ENCODE peak calls at places on chromosome 18, in nine cellular contexts. One of them, this sample, is unnamed.

GRCh38 chr18:32056613-32057358 is 34.9 kb upstream of the RNF138 start:
- DNase-seq in AG04449: no peak
- DNase-seq in heart right ventricle: no peak
- DNase-seq in adrenal gland: no peak
- DNase-seq in esophagus squamous epithelium: no peak
- DNase-seq in left lung: no peak
- DNase-seq in colonic mucosa: no peak
- DNase-seq in fibroblast of mammary gland: no peak
- DNase-seq in OCI-LY7: no peak
- DNase-seq in this sample: no peak

GRCh38 chr18:5546660-5547059 is 2.9 kb upstream of the EPB41L3 start:
- DNase-seq in esophagus squamous epithelium: no peak
- DNase-seq in fibroblast of mammary gland: peak; percentile 77
- DNase-seq in left lung: no peak
- DNase-seq in heart right ventricle: no peak
- DNase-seq in colonic mucosa: no peak
- DNase-seq in adrenal gland: peak; percentile 76
- DNase-seq in AG04449: no peak
- DNase-seq in OCI-LY7: no peak
- DNase-seq in this sample: peak; percentile 23

GRCh38 chr18:26073742-26074141 is 16.7 kb downstream of the SS18 start:
- DNase-seq in OCI-LY7: no peak
- DNase-seq in fibroblast of mammary gland: no peak
- DNase-seq in heart right ventricle: no peak
- DNase-seq in AG04449: no peak
- DNase-seq in left lung: no peak
- DNase-seq in esophagus squamous epithelium: no peak
- DNase-seq in adrenal gland: no peak
- DNase-seq in colonic mucosa: no peak
- DNase-seq in this sample: no peak

GRCh38 chr18:74373428-74373827 is 57.8 kb downstream of the C18orf63 start:
- DNase-seq in AG04449: no peak
- DNase-seq in heart right ventricle: no peak
- DNase-seq in left lung: no peak
- DNase-seq in colonic mucosa: peak; percentile 15
- DNase-seq in fibroblast of mammary gland: no peak
- DNase-seq in adrenal gland: no peak
- DNase-seq in OCI-LY7: no peak
- DNase-seq in esophagus squamous epithelium: no peak
- DNase-seq in this sample: no peak

GRCh38 chr18:55150001-55150400 is 190.7 kb upstream of the CCDC68 start:
- DNase-seq in fibroblast of mammary gland: no peak
- DNase-seq in AG04449: no peak
- DNase-seq in adrenal gland: no peak
- DNase-seq in esophagus squamous epithelium: no peak
- DNase-seq in OCI-LY7: no peak
- DNase-seq in colonic mucosa: no peak
- DNase-seq in left lung: no peak
- DNase-seq in heart right ventricle: no peak
- DNase-seq in this sample: no peak

GRCh38 chr18:22796069-22796468 is 137.1 kb upstream of the RBBP8 start:
- DNase-seq in colonic mucosa: no peak
- DNase-seq in OCI-LY7: no peak
- DNase-seq in adrenal gland: no peak
- DNase-seq in left lung: no peak
- DNase-seq in AG04449: no peak
- DNase-seq in heart right ventricle: no peak
- DNase-seq in esophagus squamous epithelium: no peak
- DNase-seq in fibroblast of mammary gland: no peak
- DNase-seq in this sample: no peak

GRCh38 chr18:79275992-79276391 is 119.7 kb upstream of the NFATC1 start:
- DNase-seq in heart right ventricle: no peak
- DNase-seq in adrenal gland: no peak
- DNase-seq in OCI-LY7: no peak
- DNase-seq in fibroblast of mammary gland: peak; percentile 20
- DNase-seq in AG04449: no peak
- DNase-seq in left lung: no peak
- DNase-seq in colonic mucosa: no peak
- DNase-seq in esophagus squamous epithelium: no peak
- DNase-seq in this sample: no peak

GRCh38 chr18:58025733-58026132 is 18.3 kb upstream of the NEDD4L start:
- DNase-seq in AG04449: no peak
- DNase-seq in colonic mucosa: no peak
- DNase-seq in OCI-LY7: no peak
- DNase-seq in esophagus squamous epithelium: no peak
- DNase-seq in heart right ventricle: no peak
- DNase-seq in left lung: no peak
- DNase-seq in fibroblast of mammary gland: peak; percentile 72
- DNase-seq in adrenal gland: no peak
- DNase-seq in this sample: no peak

GRCh38 chr18:76422838-76423237 is 72.2 kb downstream of the ZNF516 start:
- DNase-seq in adrenal gland: no peak
- DNase-seq in colonic mucosa: no peak
- DNase-seq in heart right ventricle: no peak
- DNase-seq in left lung: no peak
- DNase-seq in esophagus squamous epithelium: no peak
- DNase-seq in fibroblast of mammary gland: no peak
- DNase-seq in AG04449: no peak
- DNase-seq in OCI-LY7: no peak
- DNase-seq in this sample: no peak

GRCh38 chr18:51234117-51235010 is 36.9 kb upstream of the MEX3C start:
- DNase-seq in OCI-LY7: no peak
- DNase-seq in AG04449: no peak
- DNase-seq in colonic mucosa: no peak
- DNase-seq in esophagus squamous epithelium: no peak
- DNase-seq in fibroblast of mammary gland: peak; percentile 30
- DNase-seq in left lung: no peak
- DNase-seq in heart right ventricle: no peak
- DNase-seq in adrenal gland: no peak
- DNase-seq in this sample: peak; percentile 22

GRCh38 chr18:79598046-79598884 is 81.3 kb upstream of the CTDP1 start:
- DNase-seq in OCI-LY7: no peak
- DNase-seq in adrenal gland: no peak
- DNase-seq in fibroblast of mammary gland: no peak
- DNase-seq in colonic mucosa: no peak
- DNase-seq in esophagus squamous epithelium: no peak
- DNase-seq in AG04449: no peak
- DNase-seq in heart right ventricle: no peak
- DNase-seq in left lung: peak; percentile 67
- DNase-seq in this sample: no peak

GRCh38 chr18:46756172-46756558 is 688 bp downstream of the ST8SIA5 start:
- DNase-seq in left lung: peak; percentile 55
- DNase-seq in colonic mucosa: no peak
- DNase-seq in AG04449: no peak
- DNase-seq in heart right ventricle: no peak
- DNase-seq in esophagus squamous epithelium: no peak
- DNase-seq in adrenal gland: no peak
- DNase-seq in fibroblast of mammary gland: no peak
- DNase-seq in OCI-LY7: no peak
- DNase-seq in this sample: no peak

GRCh38 chr18:28729321-28729720 is 552.4 kb upstream of the CDH2 start:
- DNase-seq in heart right ventricle: no peak
- DNase-seq in colonic mucosa: no peak
- DNase-seq in fibroblast of mammary gland: peak; percentile 30
- DNase-seq in OCI-LY7: no peak
- DNase-seq in left lung: no peak
- DNase-seq in adrenal gland: no peak
- DNase-seq in esophagus squamous epithelium: no peak
- DNase-seq in AG04449: no peak
- DNase-seq in this sample: no peak

GRCh38 chr18:32669549-32670165 is 103.2 kb downstream of the KLHL14 start:
- DNase-seq in adrenal gland: no peak
- DNase-seq in fibroblast of mammary gland: no peak
- DNase-seq in esophagus squamous epithelium: no peak
- DNase-seq in OCI-LY7: peak; percentile 1
- DNase-seq in heart right ventricle: no peak
- DNase-seq in AG04449: no peak
- DNase-seq in left lung: peak; percentile 33
- DNase-seq in colonic mucosa: no peak
- DNase-seq in this sample: no peak

GRCh38 chr18:48781990-48782368 is 168.8 kb downstream of the SMAD7 start:
- DNase-seq in OCI-LY7: no peak
- DNase-seq in heart right ventricle: no peak
- DNase-seq in esophagus squamous epithelium: no peak
- DNase-seq in fibroblast of mammary gland: no peak
- DNase-seq in left lung: no peak
- DNase-seq in colonic mucosa: no peak
- DNase-seq in AG04449: no peak
- DNase-seq in adrenal gland: no peak
- DNase-seq in this sample: no peak

GRCh38 chr18:37385846-37386435 is 179.7 kb downstream of the CELF4 start:
- DNase-seq in OCI-LY7: peak; percentile 45
- DNase-seq in colonic mucosa: no peak
- DNase-seq in fibroblast of mammary gland: peak; percentile 48
- DNase-seq in adrenal gland: no peak
- DNase-seq in heart right ventricle: no peak
- DNase-seq in esophagus squamous epithelium: no peak
- DNase-seq in left lung: no peak
- DNase-seq in AG04449: no peak
- DNase-seq in this sample: no peak

GRCh38 chr18:31736630-31737029 is 24.1 kb downstream of the SLC25A52 start:
- DNase-seq in fibroblast of mammary gland: no peak
- DNase-seq in adrenal gland: no peak
- DNase-seq in esophagus squamous epithelium: no peak
- DNase-seq in heart right ventricle: no peak
- DNase-seq in colonic mucosa: no peak
- DNase-seq in left lung: no peak
- DNase-seq in OCI-LY7: peak; percentile 6
- DNase-seq in AG04449: no peak
- DNase-seq in this sample: no peak

GRCh38 chr18:50697509-50697908 is 122.3 kb downstream of the MRO start:
- DNase-seq in OCI-LY7: no peak
- DNase-seq in heart right ventricle: no peak
- DNase-seq in colonic mucosa: no peak
- DNase-seq in esophagus squamous epithelium: no peak
- DNase-seq in left lung: no peak
- DNase-seq in fibroblast of mammary gland: no peak
- DNase-seq in adrenal gland: no peak
- DNase-seq in AG04449: no peak
- DNase-seq in this sample: no peak

DNA sequence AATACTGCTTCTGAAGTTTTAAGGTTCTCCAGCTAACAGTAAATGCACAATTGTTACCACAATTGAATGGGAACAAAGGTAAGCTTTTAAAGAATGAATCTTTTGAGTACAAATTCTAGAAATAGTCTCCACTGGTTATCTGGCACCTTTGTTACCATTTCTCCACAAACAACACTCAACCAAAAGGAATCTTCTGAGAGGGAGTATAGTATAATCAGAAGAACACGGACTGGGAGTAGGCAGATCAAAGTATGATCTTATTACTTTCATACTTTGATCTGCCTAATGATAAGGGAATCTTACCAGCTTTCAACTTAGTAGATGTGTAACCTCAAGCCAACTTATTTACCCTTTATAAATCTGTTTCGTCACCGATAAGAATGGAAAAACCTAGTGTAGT is 1.4 kb downstream of the CEP76 start:
- DNase-seq in heart right ventricle: no peak
- DNase-seq in esophagus squamous epithelium: no peak
- DNase-seq in adrenal gland: no peak
- DNase-seq in fibroblast of mammary gland: peak; percentile 8
- DNase-seq in OCI-LY7: no peak
- DNase-seq in left lung: no peak
- DNase-seq in colonic mucosa: no peak
- DNase-seq in AG04449: no peak
- DNase-seq in this sample: no peak
- H3K4me3 ChIP-seq in heart right ventricle: no peak overlapping the region
- H3K4me3 ChIP-seq in esophagus squamous epithelium: peak overlapping the region; percentile 84
- H3K4me3 ChIP-seq in adrenal gland: peak overlapping the region; percentile 71
- H3K4me3 ChIP-seq in fibroblast of mammary gland: peak overlapping the region; percentile 90
- H3K4me3 ChIP-seq in OCI-LY7: peak overlapping the region; percentile 92
- H3K4me3 ChIP-seq in left lung: peak overlapping the region; percentile 84
- H3K4me3 ChIP-seq in colonic mucosa: peak overlapping the region; percentile 89
- H3K4me3 ChIP-seq in AG04449: peak overlapping the region; percentile 84
- H3K4me3 ChIP-seq in this sample: peak overlapping the region; percentile 97

DNA sequence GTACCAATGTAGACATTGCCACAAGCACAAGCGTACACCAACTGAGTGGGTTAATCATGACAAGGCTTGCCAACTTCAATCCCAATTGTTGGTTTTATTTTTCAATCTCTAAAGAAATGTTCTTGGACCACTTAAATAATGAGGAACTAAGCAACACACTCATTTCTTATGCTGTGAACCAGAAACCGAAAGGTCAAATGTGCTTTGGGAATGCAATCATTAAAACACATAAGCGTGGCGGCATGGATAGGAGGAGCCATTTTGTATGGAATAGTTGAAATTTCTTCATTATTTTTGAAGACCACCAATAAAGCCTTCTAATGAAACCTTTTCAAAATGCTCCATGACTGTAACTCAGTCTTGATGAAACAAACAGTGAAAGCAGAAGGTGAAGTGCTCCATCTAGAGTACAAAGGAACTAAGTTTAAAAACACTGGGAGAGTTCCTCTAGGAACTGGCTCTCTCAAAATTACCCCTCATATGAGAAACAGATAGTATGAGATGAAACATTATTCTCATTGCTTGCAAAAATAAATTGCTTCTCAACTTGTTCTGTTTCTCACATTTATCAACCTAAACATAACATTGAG is 113.2 kb upstream of the CHST9 start:
- DNase-seq in fibroblast of mammary gland: no peak
- DNase-seq in heart right ventricle: no peak
- DNase-seq in OCI-LY7: no peak
- DNase-seq in AG04449: no peak
- DNase-seq in colonic mucosa: no peak
- DNase-seq in esophagus squamous epithelium: no peak
- DNase-seq in adrenal gland: no peak
- DNase-seq in left lung: no peak
- DNase-seq in this sample: no peak
- TF ChIP-seq CTCF in fibroblast of mammary gland: no peak
- TF ChIP-seq CTCF in heart right ventricle: peak; percentile 60
- TF ChIP-seq CTCF in OCI-LY7: peak; percentile 44
- TF ChIP-seq CTCF in AG04449: no peak
- TF ChIP-seq CTCF in colonic mucosa: no peak
- TF ChIP-seq CTCF in esophagus squamous epithelium: peak; percentile 16
- TF ChIP-seq CTCF in adrenal gland: peak; percentile 12
- TF ChIP-seq CTCF in left lung: no peak
- TF ChIP-seq CTCF in this sample: peak; percentile 61

GRCh38 chr18:62720048-62720447 is 4.7 kb downstream of the PHLPP1 start:
- DNase-seq in fibroblast of mammary gland: no peak
- DNase-seq in OCI-LY7: no peak
- DNase-seq in AG04449: no peak
- DNase-seq in esophagus squamous epithelium: no peak
- DNase-seq in left lung: no peak
- DNase-seq in adrenal gland: no peak
- DNase-seq in heart right ventricle: no peak
- DNase-seq in colonic mucosa: no peak
- DNase-seq in this sample: no peak
- H3K4me3 ChIP-seq in fibroblast of mammary gland: no peak overlapping the region
- H3K4me3 ChIP-seq in OCI-LY7: peak overlapping the region; percentile 71
- H3K4me3 ChIP-seq in AG04449: no peak overlapping the region
- H3K4me3 ChIP-seq in esophagus squamous epithelium: no peak overlapping the region
- H3K4me3 ChIP-seq in left lung: no peak overlapping the region
- H3K4me3 ChIP-seq in adrenal gland: peak overlapping the region; percentile 93
- H3K4me3 ChIP-seq in heart right ventricle: no peak overlapping the region
- H3K4me3 ChIP-seq in colonic mucosa: no peak overlapping the region
- H3K4me3 ChIP-seq in this sample: no peak overlapping the region

DNA sequence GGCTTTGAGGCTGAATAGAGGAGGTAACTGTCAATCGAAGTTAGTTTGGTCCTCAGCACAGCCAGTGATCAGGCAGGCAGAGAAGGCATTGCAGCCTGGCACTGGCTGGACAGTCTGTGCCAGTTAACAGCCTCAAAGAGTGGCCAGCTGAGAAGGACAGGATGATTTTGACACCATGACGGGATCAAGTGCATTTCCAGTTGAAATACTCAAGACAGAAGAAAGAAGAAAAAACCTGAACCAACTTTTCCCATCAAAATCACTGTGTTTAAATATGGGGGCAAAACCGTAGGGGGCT is 96.7 kb upstream of the ZCCHC2 start:
- DNase-seq in esophagus squamous epithelium: no peak
- DNase-seq in fibroblast of mammary gland: no peak
- DNase-seq in OCI-LY7: no peak
- DNase-seq in colonic mucosa: no peak
- DNase-seq in left lung: no peak
- DNase-seq in AG04449: no peak
- DNase-seq in heart right ventricle: no peak
- DNase-seq in adrenal gland: no peak
- DNase-seq in this sample: no peak
- TF ChIP-seq CTCF in esophagus squamous epithelium: no peak
- TF ChIP-seq CTCF in fibroblast of mammary gland: no peak
- TF ChIP-seq CTCF in OCI-LY7: no peak
- TF ChIP-seq CTCF in colonic mucosa: no peak
- TF ChIP-seq CTCF in left lung: no peak
- TF ChIP-seq CTCF in AG04449: no peak
- TF ChIP-seq CTCF in heart right ventricle: no peak
- TF ChIP-seq CTCF in adrenal gland: no peak
- TF ChIP-seq CTCF in this sample: no peak

This sample was measured in epithelial cell of proximal tubule.